ENCODE peak calls at places on chromosomes 16 and 17, in six cellular contexts. L is amniotic stem cell; B is T-helper 2 cell; W is Caki2; X is EL; H is activated CD4-positive, alpha-beta memory T cell treated with anti-CD3 and anti-CD28 coated beads, Interleukin-2, amount 10 ng/mL, durations not matched to agents 7 days and 5 days. T is an unnamed sample.

GRCh38 chr17:57484081-57484666 is 227.9 kb downstream of the MSI2 start:
- DNase-seq in B (no peak), W (no peak), H (no peak), L (peak), X (peak), T (no peak)

GRCh38 chr16:54477766-54478165 is 191.2 kb upstream of the IRX3 start:
- DNase-seq in X (no peak), B (no peak), W (no peak), L (no peak), H (no peak), T (no peak)

GRCh38 chr16:73056911-73057310 is 9.0 kb upstream of the ZFHX3 start:
- DNase-seq in W (peak), H (no peak), X (no peak), B (no peak), L (no peak), T (no peak)

GRCh38 chr17:64057701-64058263 is 37.3 kb upstream of the ICAM2 start:
- DNase-seq in L (no peak), W (no peak), X (no peak), H (no peak), B (no peak), T (no peak)

GRCh38 chr17:2421315-2422147 is 20.7 kb upstream of the MNT start:
- DNase-seq in H (no peak), W (no peak), X (no peak), B (no peak), L (no peak), T (no peak)

GRCh38 chr16:84699147-84699711 is 571 bp upstream of the USP10 start:
- DNase-seq in H (no peak), W (no peak), L (no peak), B (no peak), X (peak), T (no peak)

GRCh38 chr17:50164697-50164988 is 1.2 kb upstream of the SGCA start:
- DNase-seq in W (no peak), H (no peak), X (no peak), L (no peak), B (no peak), T (no peak)

GRCh38 chr17:38908676-38909181 is 16.7 kb upstream of the LASP1NB start:
- DNase-seq in L (no peak), W (no peak), B (no peak), H (no peak), X (no peak), T (no peak)

GRCh38 chr16:57736419-57737281 is 1.1 kb downstream of the KATNB1 start:
- DNase-seq in B (peak), W (peak), L (no peak), H (peak), X (peak), T (peak)

GRCh38 chr16:31455601-31456314 is 3.5 kb upstream of the ARMC5 start:
- DNase-seq in X (no peak), H (peak), W (peak), L (no peak), B (no peak), T (peak)

GRCh38 chr17:56914641-56915263 is 903 bp upstream of the TRIM25 start:
- DNase-seq in L (no peak), X (no peak), B (no peak), W (no peak), H (no peak), T (peak)

GRCh38 chr17:3911271-3912053 is 4.8 kb downstream of the P2RX1 start:
- DNase-seq in W (no peak), B (peak), X (no peak), H (peak), L (no peak), T (peak)

GRCh38 chr16:50841081-50841886 is 99.4 kb downstream of the CYLD start:
- DNase-seq in L (no peak), B (peak), W (no peak), X (no peak), H (peak), T (no peak)

GRCh38 chr17:54891176-54891821 is 9.4 kb upstream of the TOM1L1 start:
- DNase-seq in B (no peak), H (no peak), X (peak), L (peak), W (peak), T (peak)

GRCh38 chr16:19583665-19584300 is 28.3 kb downstream of the VPS35L start:
- DNase-seq in H (peak), L (no peak), X (peak), W (peak), B (no peak), T (peak)

GRCh38 chr17:170130-170654 is 11.3 kb downstream of the DOC2B start:
- DNase-seq in L (no peak), X (no peak), B (no peak), H (no peak), W (no peak), T (no peak)

GRCh38 chr17:1783271-1783670 is 21.4 kb downstream of the SERPINF1 start:
- DNase-seq in W (no peak), B (no peak), L (no peak), H (no peak), X (no peak), T (no peak)

GRCh38 chr17:7562208-7562605 is 488 bp downstream of the SENP3 start:
- DNase-seq in B (no peak), L (no peak), W (no peak), X (no peak), H (no peak), T (no peak)

GRCh38 chr16:19830902-19831555 is 53.6 kb downstream of the GPRC5B start:
- DNase-seq in H (no peak), W (no peak), L (no peak), B (no peak), X (no peak), T (no peak)

GRCh38 chr17:29127840-29128239 is 52.4 kb downstream of the MYO18A start:
- DNase-seq in H (no peak), W (no peak), L (no peak), X (no peak), B (no peak), T (no peak)

GRCh38 chr16:86590501-86591144 is 12.3 kb downstream of the FOXL1 start:
- DNase-seq in W (peak), L (peak), H (no peak), X (peak), B (no peak), T (no peak)

GRCh38 chr17:50459081-50459676 is 9.5 kb downstream of the CHAD start:
- DNase-seq in L (no peak), X (peak), H (no peak), W (peak), B (no peak), T (no peak)

T was measured in SHP77.